ENCODE peak calls at places on chromosomes 1 and 21, in six cellular contexts. W is HFF-Myc, Y is OCI-LY7, L is AG04450, V is left ventricle myocardium inferior, P is tibial artery. M is an unnamed sample.

GRCh38 chr1:226688056-226688748 is 50.9 kb downstream of the ITPKB start:
- DNase-seq in L (no peak), Y (peak; percentile 52), V (no peak), W (no peak), P (no peak), M (no peak)

GRCh38 chr21:29155118-29155932 is 24.9 kb downstream of the MAP3K7CL start:
- DNase-seq in V (peak; percentile 69), W (no peak), Y (no peak), L (no peak), P (peak; percentile 56), M (no peak)

GRCh38 chr1:169858467-169858866 is 35.2 kb downstream of the SCYL3 start:
- DNase-seq in W (no peak), P (no peak), Y (no peak), V (no peak), L (no peak), M (no peak)

GRCh38 chr1:114122891-114123621 is 30.6 kb downstream of the SYT6 start:
- DNase-seq in W (peak; percentile 7), V (no peak), Y (no peak), L (no peak), P (no peak), M (no peak)

GRCh38 chr1:22582670-22583635 is 19.7 kb downstream of the EPHA8 start:
- DNase-seq in Y (no peak), L (no peak), P (no peak), W (no peak), V (peak; percentile 39), M (no peak)

GRCh38 chr1:155022136-155022926 is 11.2 kb downstream of the DCST2 start:
- DNase-seq in V (no peak), P (no peak), Y (no peak), W (no peak), L (no peak), M (no peak)

GRCh38 chr1:10287023-10287645 is 76.8 kb downstream of the KIF1B start:
- DNase-seq in L (no peak), V (no peak), W (no peak), Y (no peak), P (no peak), M (no peak)

GRCh38 chr1:155509064-155509463 is 53.5 kb downstream of the ASH1L start:
- DNase-seq in L (no peak), P (no peak), V (no peak), W (no peak), Y (no peak), M (no peak)

GRCh38 chr1:22285545-22286396 is 142.9 kb upstream of the WNT4 start:
- DNase-seq in W (no peak), Y (no peak), P (no peak), L (no peak), V (no peak), M (no peak)

GRCh38 chr1:26035959-26036755 is 9.8 kb downstream of the SLC30A2 start:
- DNase-seq in W (peak; percentile 26), Y (peak; percentile 71), P (peak; percentile 75), V (peak; percentile 85), L (peak; percentile 23), M (peak; percentile 82)

GRCh38 chr1:39410915-39411436 is 80.5 kb upstream of the BMP8A start:
- DNase-seq in V (peak; percentile 84), L (peak; percentile 82), P (peak; percentile 81), Y (peak; percentile 80), W (peak; percentile 81), M (peak; percentile 67)

GRCh38 chr1:25810341-25811299 is 9.1 kb upstream of the MTFR1L start:
- DNase-seq in L (no peak), Y (peak; percentile 76), V (peak; percentile 73), P (peak; percentile 65), W (no peak), M (no peak)

GRCh38 chr1:29708381-29708780 is 472.1 kb downstream of the PTPRU start:
- DNase-seq in Y (no peak), P (no peak), W (no peak), L (no peak), V (no peak), M (no peak)

GRCh38 chr1:185956881-185957280 is 222.7 kb downstream of the HMCN1 start:
- DNase-seq in P (no peak), W (no peak), Y (no peak), V (no peak), L (no peak), M (no peak)

GRCh38 chr1:231415018-231415583 is 7.0 kb downstream of the EGLN1 start:
- DNase-seq in W (no peak), Y (no peak), P (no peak), L (no peak), V (no peak), M (no peak)

GRCh38 chr1:239368436-239369109 is 17.8 kb upstream of the CHRM3 start:
- DNase-seq in W (no peak), Y (no peak), L (no peak), V (no peak), P (no peak), M (peak; percentile 52)

GRCh38 chr1:231679109-231679508 is 52.5 kb downstream of the DISC1 start:
- DNase-seq in W (no peak), V (no peak), Y (no peak), P (no peak), L (no peak), M (no peak)

GRCh38 chr1:65882091-65882490 is 89.4 kb downstream of the PDE4B start:
- DNase-seq in P (no peak), W (no peak), V (no peak), Y (no peak), L (no peak), M (no peak)

GRCh38 chr1:17718136-17718535 is 37.0 kb upstream of the ACTL8 start:
- DNase-seq in P (no peak), L (no peak), Y (no peak), W (no peak), V (no peak), M (no peak)

GRCh38 chr21:38753114-38754100 is 52.3 kb upstream of the ETS2 start:
- DNase-seq in W (no peak), Y (no peak), P (no peak), L (no peak), V (no peak), M (no peak)

GRCh38 chr1:70353641-70354331 is 736 bp downstream of the ANKRD13C start:
- DNase-seq in V (no peak), W (peak; percentile 33), Y (no peak), P (no peak), L (peak; percentile 46), M (no peak)

GRCh38 chr1:82625562-82625961 is 824.8 kb downstream of the ADGRL2 start:
- DNase-seq in P (no peak), V (no peak), W (no peak), Y (peak; percentile 2), L (no peak), M (no peak)

GRCh38 chr1:159010398-159010797 is 691 bp downstream of the IFI16 start:
- DNase-seq in L (no peak), W (no peak), P (no peak), V (no peak), Y (no peak), M (no peak)

GRCh38 chr1:159011701-159012100 is 2.0 kb downstream of the IFI16 start:
- DNase-seq in Y (no peak), L (no peak), V (no peak), W (no peak), P (no peak), M (no peak)

GRCh38 chr1:159014851-159015250 is 5.1 kb downstream of the IFI16 start:
- DNase-seq in L (no peak), P (no peak), Y (no peak), W (no peak), V (no peak), M (no peak)

GRCh38 chr1:159014003-159014571 is 4.4 kb downstream of the IFI16 start:
- DNase-seq in W (no peak), V (no peak), L (no peak), Y (no peak), P (no peak), M (no peak)

DNA sequence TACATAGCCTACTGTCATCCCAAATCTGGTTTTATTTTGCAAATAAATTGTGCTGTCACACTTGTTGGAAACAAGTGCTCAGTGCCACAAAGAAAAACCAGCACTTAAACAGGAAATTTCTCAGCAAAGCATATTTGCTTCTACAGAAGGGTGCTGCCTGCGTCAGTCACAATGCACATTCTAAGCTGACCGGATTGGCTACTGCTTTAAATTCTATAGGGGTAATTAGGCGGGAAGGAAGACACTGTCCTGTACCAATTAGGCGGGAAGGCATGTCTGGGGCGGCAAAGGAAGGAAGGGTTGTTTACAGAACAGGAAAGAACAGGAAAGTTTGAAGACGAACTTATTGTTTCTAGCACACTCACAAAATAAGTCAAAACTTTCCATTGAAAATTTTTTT is 2.8 kb downstream of the IFI16 start:
- DNase-seq in V (no peak), Y (peak; percentile 91), W (no peak), L (no peak), P (peak; percentile 41), M (peak; percentile 31)
- H3K4me3 ChIP-seq in V (peak overlapping the region; percentile 68), Y (peak overlapping the region; percentile 88), W (peak overlapping the region; percentile 66), L (peak overlapping the region; percentile 76), P (peak overlapping the region; percentile 54), M (no peak overlapping the region)

GRCh38 chr1:221845650-221846371 is 103.9 kb upstream of the DUSP10 start:
- DNase-seq in W (no peak), V (no peak), P (peak; percentile 30), Y (no peak), L (peak; percentile 36), M (peak; percentile 25)
- TF ChIP-seq CTCF in W (no peak), V (no peak), P (no peak), Y (no peak), L (no peak), M (no peak)

GRCh38 chr1:168230709-168231108 is 4.9 kb downstream of the SFT2D2 start:
- DNase-seq in Y (no peak), V (no peak), W (no peak), L (no peak), P (no peak), M (no peak)

GRCh38 chr1:168225476-168226190 is at the start of gene SFT2D2:
- DNase-seq in P (peak; percentile 60), V (peak; percentile 81), W (no peak), Y (peak; percentile 88), L (no peak), M (peak; percentile 89)

GRCh38 chr1:168229893-168230292 is 4.1 kb downstream of the SFT2D2 start:
- DNase-seq in V (no peak), W (no peak), Y (no peak), L (no peak), P (no peak), M (no peak)

GRCh38 chr1:168224991-168225390 is 813 bp upstream of the SFT2D2 start:
- DNase-seq in L (no peak), P (no peak), Y (peak; percentile 4), V (no peak), W (no peak), M (no peak)

GRCh38 chr1:168227620-168228019 is 1.8 kb downstream of the SFT2D2 start:
- DNase-seq in Y (no peak), P (no peak), V (no peak), W (no peak), L (no peak), M (no peak)
- H3K4me3 ChIP-seq in Y (peak overlapping the region; percentile 95), P (peak overlapping the region; percentile 93), V (peak overlapping the region; percentile 100), W (peak overlapping the region; percentile 80), L (peak overlapping the region; percentile 36), M (no peak overlapping the region)

DNA sequence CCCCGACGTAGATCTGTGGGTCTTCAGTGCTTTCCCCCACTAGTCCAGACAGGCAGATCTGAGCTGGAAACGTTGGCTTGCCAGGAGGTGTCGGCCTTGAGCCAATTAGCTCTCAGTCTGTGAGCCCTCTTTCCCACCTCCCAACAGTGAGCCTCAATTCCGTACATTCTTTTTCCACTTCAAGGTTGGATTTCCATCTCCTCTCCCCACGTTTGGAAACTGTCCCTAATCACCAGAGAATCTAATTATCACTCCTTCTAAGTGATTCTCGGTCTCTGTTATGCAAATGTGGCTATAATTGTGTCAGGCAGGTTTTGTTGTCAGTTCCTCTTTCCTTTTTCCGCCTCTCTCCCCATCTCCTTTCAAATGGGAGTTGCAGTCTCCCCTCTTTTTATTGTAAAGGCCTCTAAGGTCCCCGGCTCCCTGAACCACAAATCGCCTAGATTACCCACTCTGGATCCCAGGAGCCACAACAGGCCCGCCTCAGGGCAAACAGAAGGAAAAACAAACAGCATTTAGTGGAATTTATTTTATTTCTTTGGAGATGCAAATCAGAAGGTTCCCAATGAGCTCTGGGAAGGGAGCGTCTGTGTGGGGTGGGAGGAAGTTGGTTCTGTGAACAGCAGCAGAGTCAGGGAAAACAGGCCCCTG is 29.4 kb upstream of the LRRN2 start:
- DNase-seq in L (no peak), V (no peak), Y (peak; percentile 65), W (no peak), P (no peak), M (no peak)
- TF ChIP-seq CTCF in L (no peak), V (no peak), Y (peak; percentile 73), W (no peak), P (no peak), M (no peak)